ENCODE peak calls at places on chromosome 4, in five cellular contexts. K is T follicular helper cell, L is AG20443, N is posterior vena cava, H is fibroblast of villous mesenchyme. Y is an unnamed sample.

GRCh38 chr4:23631255-23631950 is 258.4 kb downstream of the PPARGC1A start:
- DNase-seq in H (no peak), N (no peak), K (no peak), L (no peak), Y (no peak)

GRCh38 chr4:5361968-5362367 is 310.7 kb downstream of the STK32B start:
- DNase-seq in H (peak), K (no peak), N (no peak), L (no peak), Y (no peak)

GRCh38 chr4:5999830-6000365 is 18.3 kb downstream of the C4orf50 start:
- DNase-seq in L (no peak), N (peak), H (no peak), K (no peak), Y (no peak)

GRCh38 chr4:173494013-173494970 is 35.7 kb downstream of the HAND2 start:
- DNase-seq in K (peak), N (no peak), L (peak), H (peak), Y (peak)

GRCh38 chr4:144787365-144788263 is 141.7 kb downstream of the HHIP start:
- DNase-seq in L (peak), H (peak), K (no peak), N (no peak), Y (no peak)

GRCh38 chr4:123843137-123843536 is 446.5 kb downstream of the SPRY1 start:
- DNase-seq in K (no peak), N (no peak), L (no peak), H (no peak), Y (no peak)

GRCh38 chr4:83599183-83599582 is 63.3 kb downstream of the GPAT3 start:
- DNase-seq in L (no peak), N (no peak), K (no peak), H (peak), Y (no peak)

GRCh38 chr4:128347175-128347868 is 59.7 kb upstream of the PGRMC2 start:
- DNase-seq in K (no peak), L (no peak), H (peak), N (no peak), Y (no peak)

GRCh38 chr4:87425711-87426110 is 3.3 kb downstream of the NUDT9 start:
- DNase-seq in H (no peak), K (no peak), L (no peak), N (no peak), Y (no peak)

GRCh38 chr4:21134994-21135393 is 434.7 kb downstream of the PACRGL start:
- DNase-seq in N (no peak), H (peak), L (no peak), K (no peak), Y (no peak)

GRCh38 chr4:183807420-183808101 is 97.5 kb upstream of the STOX2 start:
- DNase-seq in H (no peak), L (no peak), N (no peak), K (no peak), Y (no peak)

GRCh38 chr4:122826596-122827257 is at the start of gene FGF2:
- DNase-seq in H (peak), K (no peak), N (peak), L (peak), Y (peak)

GRCh38 chr4:186770446-186771175 is 47.0 kb upstream of the FAT1 start:
- DNase-seq in H (peak), N (no peak), K (no peak), L (peak), Y (no peak)

GRCh38 chr4:176259330-176260090 is 9.5 kb downstream of the ASB5 start:
- DNase-seq in L (peak), N (no peak), K (no peak), H (peak), Y (no peak)

GRCh38 chr4:79893441-79893840 is 179.6 kb downstream of the ANTXR2 start:
- DNase-seq in K (no peak), H (peak), N (no peak), L (no peak), Y (no peak)

GRCh38 chr4:100348472-100348871 is 158.2 kb upstream of the DDIT4L start:
- DNase-seq in H (peak), L (no peak), N (no peak), K (no peak), Y (no peak)

GRCh38 chr4:76420311-76420710 is 630 bp downstream of the CCDC158 start:
- DNase-seq in N (no peak), L (no peak), H (no peak), K (no peak), Y (no peak)

GRCh38 chr4:36251983-36252382 is 7.7 kb upstream of the ARAP2 start:
- DNase-seq in H (no peak), K (no peak), N (no peak), L (no peak), Y (no peak)

GRCh38 chr4:74278490-74278889 is 29.8 kb upstream of the EPGN start:
- DNase-seq in N (no peak), L (no peak), H (no peak), K (no peak), Y (no peak)

GRCh38 chr4:41256740-41257256 is at the start of gene UCHL1:
- DNase-seq in K (no peak), N (peak), L (peak), H (peak), Y (peak)

GRCh38 chr4:186485621-186486062 is 69.7 kb downstream of the MTNR1A start:
- DNase-seq in K (no peak), L (peak), H (no peak), N (no peak), Y (no peak)

GRCh38 chr4:142900622-142901021 is 54.5 kb upstream of the INPP4B start:
- DNase-seq in H (no peak), N (no peak), K (no peak), L (no peak), Y (no peak)

GRCh38 chr4:112145820-112146813 is 863 bp downstream of the FAM241A start:
- DNase-seq in N (peak), L (peak), K (peak), H (peak), Y (peak)

GRCh38 chr4:53706422-53707032 is 115.2 kb upstream of the LNX1 start:
- DNase-seq in L (peak), H (peak), N (no peak), K (no peak), Y (peak)

GRCh38 chr4:67744561-67745283 is 9.5 kb downstream of the GNRHR start:
- DNase-seq in H (no peak), L (no peak), K (no peak), N (no peak), Y (no peak)

GRCh38 chr4:120858776-120859175 is 63.8 kb downstream of the PRDM5 start:
- DNase-seq in K (no peak), N (no peak), H (no peak), L (no peak), Y (no peak)

GRCh38 chr4:164139291-164139690 is 614.6 kb upstream of the SMIM31 start:
- DNase-seq in H (no peak), L (no peak), N (no peak), K (no peak), Y (no peak)

GRCh38 chr4:86117781-86118302 is 242.0 kb downstream of the MAPK10 start:
- DNase-seq in K (no peak), L (peak), N (no peak), H (peak), Y (no peak)

GRCh38 chr4:155085843-155086530 is 122.4 kb upstream of the NPY2R start:
- DNase-seq in K (no peak), L (no peak), H (no peak), N (no peak), Y (no peak)

GRCh38 chr4:109067509-109068205 is 234.8 kb downstream of the COL25A1 start:
- DNase-seq in H (peak), N (no peak), L (peak), K (no peak), Y (no peak)

GRCh38 chr4:55103224-55103623 is 22.2 kb downstream of the KDR start:
- DNase-seq in H (no peak), N (no peak), K (no peak), L (no peak), Y (no peak)

GRCh38 chr4:104462647-104463046 is 32.0 kb downstream of the CXXC4 start:
- DNase-seq in N (no peak), L (no peak), K (no peak), H (no peak), Y (no peak)

GRCh38 chr4:105563352-105563751 is 10.9 kb downstream of the ARHGEF38 start:
- DNase-seq in H (no peak), K (no peak), N (no peak), L (no peak), Y (no peak)

GRCh38 chr4:83170952-83171399 is 56.4 kb upstream of the PLAC8 start:
- DNase-seq in L (no peak), H (no peak), K (no peak), N (no peak), Y (no peak)

GRCh38 chr4:103934178-103934789 is 214.5 kb upstream of the TACR3 start:
- DNase-seq in N (no peak), K (no peak), H (peak), L (peak), Y (peak)

GRCh38 chr4:118154643-118155042 is 120.4 kb downstream of the NDST3 start:
- DNase-seq in N (no peak), K (no peak), L (peak), H (no peak), Y (no peak)

GRCh38 chr4:113446019-113446418 is 315.5 kb downstream of the CAMK2D start:
- DNase-seq in K (no peak), N (no peak), L (no peak), H (peak), Y (no peak)

GRCh38 chr4:184331155-184331995 is 113.7 kb upstream of the ENPP6 start:
- DNase-seq in K (no peak), H (no peak), N (no peak), L (no peak), Y (no peak)